ENCODE peak calls at places on chromosomes 11 and 22, in four cellular contexts. P is choroid plexus epithelial cell, V is bronchial epithelial cell, W is activated T-helper 1 cell treated with Interleukin-2 at 50 U/mL for 16 hours. Z is an unnamed sample.

GRCh38 chr11:32290783-32291182 is 144.6 kb downstream of the WT1 start:
- DNase-seq in P (no peak), V (no peak), W (no peak), Z (no peak)

GRCh38 chr11:14454861-14455632 is 44.6 kb downstream of the COPB1 start:
- DNase-seq in P (peak), V (peak), W (no peak), Z (no peak)

GRCh38 chr22:17980013-17980510 is 44.3 kb downstream of the MICAL3 start:
- DNase-seq in P (no peak), V (no peak), W (no peak), Z (no peak)

GRCh38 chr11:106786251-106786650 is 232.0 kb downstream of the GUCY1A2 start:
- DNase-seq in P (peak), V (no peak), W (no peak), Z (no peak)

GRCh38 chr11:97833412-97833811 is 1187.3 kb upstream of the CNTN5 start:
- DNase-seq in P (no peak), V (no peak), W (no peak), Z (no peak)

GRCh38 chr11:93717501-93717900 is 23.8 kb downstream of the TAF1D start:
- DNase-seq in P (no peak), V (no peak), W (no peak), Z (no peak)

GRCh38 chr11:109401532-109401931 is 20.5 kb upstream of the C11orf87 start:
- DNase-seq in P (no peak), V (peak), W (no peak), Z (no peak)

GRCh38 chr11:102196816-102197215 is 86.6 kb downstream of the YAP1 start:
- DNase-seq in P (no peak), V (no peak), W (no peak), Z (no peak)

GRCh38 chr22:48955351-48956311 is 872.0 kb downstream of the BRD1 start:
- DNase-seq in P (no peak), V (no peak), W (no peak), Z (no peak)

GRCh38 chr11:72676874-72677341 is 2.7 kb upstream of the PDE2A start:
- DNase-seq in P (peak), V (peak), W (peak), Z (peak)

GRCh38 chr11:88359529-88359928 is 22.0 kb upstream of the CTSC start:
- DNase-seq in P (no peak), V (no peak), W (no peak), Z (no peak)

GRCh38 chr11:111373590-111373989 is 5.5 kb downstream of the POU2AF1 start:
- DNase-seq in P (no peak), V (no peak), W (no peak), Z (no peak)

GRCh38 chr11:44928807-44929206 is 21.9 kb downstream of the TP53I11 start:
- DNase-seq in P (no peak), V (no peak), W (no peak), Z (no peak)

GRCh38 chr11:106331163-106331562 is 253.7 kb downstream of the AASDHPPT start:
- DNase-seq in P (no peak), V (peak), W (no peak), Z (no peak)

GRCh38 chr11:70544067-70544773 is 145.9 kb downstream of the CTTN start:
- DNase-seq in P (no peak), V (no peak), W (no peak), Z (no peak)

GRCh38 chr22:45572444-45572843 is 69.8 kb downstream of the FBLN1 start:
- DNase-seq in P (no peak), V (peak), W (no peak), Z (no peak)

GRCh38 chr11:47376543-47377371 is 1.6 kb downstream of the SPI1 start:
- DNase-seq in P (no peak), V (no peak), W (no peak), Z (no peak)

GRCh38 chr11:128905345-128906184 is 14.4 kb downstream of the KCNJ5 start:
- DNase-seq in P (peak), V (peak), W (no peak), Z (no peak)

GRCh38 chr11:85725510-85726258 is 39.7 kb upstream of the CCDC89 start:
- DNase-seq in P (peak), V (peak), W (no peak), Z (no peak)

GRCh38 chr11:35393093-35393492 is 26.3 kb downstream of the SLC1A2 start:
- DNase-seq in P (no peak), V (no peak), W (no peak), Z (no peak)

GRCh38 chr11:95835768-95836488 is 45.6 kb downstream of the CEP57 start:
- DNase-seq in P (peak), V (peak), W (peak), Z (peak)

GRCh38 chr22:26568207-26568706 is 21.7 kb downstream of the TPST2 start:
- DNase-seq in P (peak), V (peak), W (no peak), Z (no peak)

GRCh38 chr22:33787645-33788456 is 132.4 kb downstream of the LARGE1 start:
- DNase-seq in P (peak), V (no peak), W (no peak), Z (no peak)

GRCh38 chr11:72703281-72704008 is 29.2 kb upstream of the PDE2A start:
- DNase-seq in P (peak), V (no peak), W (no peak), Z (no peak)

GRCh38 chr11:95231881-95232605 is 1.0 kb upstream of the SESN3 start:
- DNase-seq in P (peak), V (peak), W (peak), Z (peak)

GRCh38 chr11:86942212-86942611 is 13.0 kb downstream of the FZD4 start:
- DNase-seq in P (no peak), V (no peak), W (no peak), Z (no peak)

GRCh38 chr11:1232328-1233321 is 9.8 kb downstream of the MUC5B start:
- DNase-seq in P (no peak), V (no peak), W (no peak), Z (no peak)

GRCh38 chr22:22076937-22077703 is 94.5 kb upstream of the TOP3B start:
- DNase-seq in P (peak), V (peak), W (no peak), Z (no peak)

GRCh38 chr22:43159484-43160178 is 8.3 kb downstream of the TSPO start:
- DNase-seq in P (peak), V (no peak), W (no peak), Z (no peak)

GRCh38 chr11:6928916-6929315 is 2.7 kb downstream of the ZNF215 start:
- DNase-seq in P (no peak), V (no peak), W (no peak), Z (no peak)